ENCODE peak calls at places on chromosomes 6 and 20, in four cellular contexts. A is NCI-H1417, M is glutamatergic neuron, C is RPMI8226. X is an unnamed sample.

GRCh38 chr20:50163570-50164317 is 10.2 kb upstream of the PEDS1 start:
- DNase-seq in M (no peak), C (no peak), A (no peak), X (no peak)

GRCh38 chr6:111520519-111520918 is 37.5 kb upstream of the REV3L start:
- DNase-seq in M (no peak), A (no peak), C (no peak), X (no peak)

GRCh38 chr20:45306431-45306982 is at the start of gene RBPJL:
- DNase-seq in A (no peak), M (peak), C (peak), X (no peak)

GRCh38 chr6:161013697-161014096 is 22.1 kb downstream of the MAP3K4 start:
- DNase-seq in C (no peak), M (no peak), A (no peak), X (no peak)

GRCh38 chr6:127854009-127854408 is 46.8 kb downstream of the THEMIS start:
- DNase-seq in C (no peak), M (no peak), A (no peak), X (no peak)

GRCh38 chr6:100663219-100663863 is 198.6 kb upstream of the SIM1 start:
- DNase-seq in A (no peak), C (no peak), M (no peak), X (no peak)

GRCh38 chr6:127342296-127342945 is 988 bp downstream of the ECHDC1 start:
- DNase-seq in A (peak), C (peak), M (no peak), X (peak)

GRCh38 chr6:151291145-151292055 is 51.6 kb downstream of the AKAP12 start:
- DNase-seq in A (no peak), C (no peak), M (peak), X (no peak)

GRCh38 chr6:2021713-2022125 is 223.7 kb downstream of the GMDS start:
- DNase-seq in M (no peak), A (peak), C (peak), X (no peak)

GRCh38 chr6:39909701-39910100 is 24.6 kb downstream of the MOCS1 start:
- DNase-seq in A (no peak), C (no peak), M (no peak), X (no peak)

GRCh38 chr6:7108964-7109836 is 1.4 kb downstream of the RREB1 start:
- DNase-seq in A (peak), C (peak), M (peak), X (peak)

GRCh38 chr6:150169609-150170008 is 26.8 kb downstream of the PPP1R14C start:
- DNase-seq in A (no peak), M (no peak), C (no peak), X (no peak)

GRCh38 chr6:117906454-117906904 is 585 bp upstream of the SLC35F1 start:
- DNase-seq in M (no peak), A (no peak), C (no peak), X (no peak)

GRCh38 chr6:169725270-169726048 is 1.2 kb upstream of the PHF10 start:
- DNase-seq in C (peak), A (peak), M (peak), X (peak)

GRCh38 chr20:44695295-44696230 is 19.6 kb upstream of the CCN5 start:
- DNase-seq in A (no peak), C (no peak), M (no peak), X (peak)

GRCh38 chr6:107968081-107968480 is 10.1 kb upstream of the SEC63 start:
- DNase-seq in A (no peak), C (no peak), M (no peak), X (peak)

GRCh38 chr6:169495601-169496000 is 206.2 kb downstream of the WDR27 start:
- DNase-seq in C (no peak), M (no peak), A (no peak), X (no peak)

GRCh38 chr6:9830808-9831207 is 584.1 kb downstream of the TFAP2A start:
- DNase-seq in A (no peak), C (no peak), M (no peak), X (no peak)

GRCh38 chr6:96963809-96964208 is 39.3 kb downstream of the KLHL32 start:
- DNase-seq in C (no peak), A (no peak), M (no peak), X (no peak)

GRCh38 chr6:106360989-106361430 is 493 bp downstream of the CRYBG1 start:
- DNase-seq in M (peak), A (peak), C (peak), X (no peak)

GRCh38 chr20:63246490-63247284 is 7.6 kb downstream of the NKAIN4 start:
- DNase-seq in C (peak), A (peak), M (no peak), X (peak)

GRCh38 chr6:27791182-27791939 is 120.8 kb downstream of the OR2B2 start:
- DNase-seq in M (peak), A (peak), C (peak), X (peak)

GRCh38 chr20:32979201-32979998 is 24.8 kb downstream of the SUN5 start:
- DNase-seq in M (no peak), A (no peak), C (no peak), X (no peak)

GRCh38 chr6:150694889-150695288 is 95.2 kb downstream of the PLEKHG1 start:
- DNase-seq in C (no peak), A (no peak), M (no peak), X (no peak)

GRCh38 chr20:36308318-36308710 is 2.2 kb downstream of the DLGAP4 start:
- DNase-seq in C (no peak), M (no peak), A (no peak), X (no peak)

GRCh38 chr6:56890683-56891429 is 64.1 kb upstream of the BEND6 start:
- DNase-seq in A (no peak), M (no peak), C (peak), X (no peak)

GRCh38 chr6:5014072-5014561 is 10.3 kb upstream of the RPP40 start:
- DNase-seq in C (no peak), M (no peak), A (no peak), X (no peak)

GRCh38 chr20:17747431-17747846 is 47.7 kb downstream of the BANF2 start:
- DNase-seq in C (peak), M (no peak), A (no peak), X (no peak)

GRCh38 chr20:44706371-44707258 is 8.6 kb upstream of the CCN5 start:
- DNase-seq in C (no peak), A (no peak), M (peak), X (no peak)

GRCh38 chr6:20791074-20791473 is 256.8 kb downstream of the CDKAL1 start:
- DNase-seq in C (no peak), A (no peak), M (no peak), X (no peak)

GRCh38 chr6:73461537-73462350 is at the start of gene MTO1:
- DNase-seq in M (peak), A (peak), C (peak), X (peak)

GRCh38 chr6:33833599-33833998 is 29.8 kb upstream of the MLN start:
- DNase-seq in C (no peak), M (no peak), A (no peak), X (no peak)

GRCh38 chr6:135046912-135047311 is 7.7 kb downstream of the HBS1L start:
- DNase-seq in M (no peak), C (no peak), A (no peak), X (no peak)

X was measured in WERI-Rb-1.